ENCODE peak calls at places on chromosomes 13 and 19, in eight cellular contexts. S, A, G, I, U, B, E and J are unnamed samples. For H3K9me3 and H3K27me3, the result is how much of the 10 kb centered on the place peaks cover.

GRCh38 chr19:48480476-48481190 is 11.5 kb downstream of the CYTH2 start:
- DNase-seq in S (no peak), A (peak), G (peak), I (peak), U (peak), B (peak), E (no peak), J (peak)

GRCh38 chr13:103794526-103794925 is 728.3 kb upstream of the SLC10A2 start:
- DNase-seq in S (no peak), A (no peak), G (no peak), I (no peak), U (no peak), B (no peak), E (no peak), J (no peak)

GRCh38 chr19:48102870-48103751 is 7.5 kb downstream of the PLA2G4C start:
- DNase-seq in S (peak), A (no peak), G (peak), I (no peak), U (no peak), B (no peak), E (no peak), J (peak)

GRCh38 chr19:35851213-35852028 is 883 bp downstream of the NPHS1 start:
- DNase-seq in S (no peak), A (no peak), G (no peak), I (no peak), U (no peak), B (peak), E (no peak), J (no peak)

GRCh38 chr19:45074744-45075143 is 1.5 kb downstream of the ZNF296 start:
- DNase-seq in S (no peak), A (no peak), G (no peak), I (no peak), U (peak), B (no peak), E (no peak), J (no peak)

GRCh38 chr19:35883920-35884319 is 15.5 kb downstream of the APLP1 start:
- DNase-seq in S (no peak), A (no peak), G (no peak), I (no peak), U (no peak), B (no peak), E (no peak), J (no peak)

GRCh38 chr13:97125051-97125809 is 96.9 kb upstream of the MBNL2 start:
- DNase-seq in S (no peak), A (peak), G (peak), I (no peak), U (peak), B (peak), E (no peak), J (no peak)

GRCh38 chr13:28237944-28238343 is 99.6 kb downstream of the PAN3 start:
- DNase-seq in S (no peak), A (no peak), G (no peak), I (no peak), U (no peak), B (no peak), E (no peak), J (no peak)

GRCh38 chr13:30744056-30744684 is 8.8 kb downstream of the ALOX5AP start:
- DNase-seq in S (peak), A (peak), G (peak), I (no peak), U (peak), B (peak), E (no peak), J (peak)

GRCh38 chr13:22227895-22228294 is 557.0 kb downstream of the FGF9 start:
- DNase-seq in S (no peak), A (no peak), G (no peak), I (no peak), U (no peak), B (no peak), E (no peak), J (no peak)

GRCh38 chr19:55383789-55384575 is at the start of gene TMEM238:
- DNase-seq in S (peak), A (peak), G (peak), I (peak), U (peak), B (peak), E (no peak), J (peak)

GRCh38 chr19:15304140-15304705 is 28.1 kb downstream of the BRD4 start:
- DNase-seq in S (no peak), A (no peak), G (no peak), I (peak), U (peak), B (no peak), E (no peak), J (no peak)

GRCh38 chr13:66665991-66666390 is 564.1 kb downstream of the PCDH9 start:
- DNase-seq in S (no peak), A (no peak), G (peak), I (peak), U (peak), B (peak), E (peak), J (no peak)

GRCh38 chr13:113656831-113657671 is 947 bp downstream of the ATP4B start:
- DNase-seq in S (no peak), A (peak), G (no peak), I (peak), U (peak), B (peak), E (no peak), J (no peak)

GRCh38 chr13:63481334-63481733 is 2065.7 kb upstream of the PCDH20 start:
- DNase-seq in S (no peak), A (no peak), G (peak), I (no peak), U (no peak), B (no peak), E (no peak), J (no peak)

DNA sequence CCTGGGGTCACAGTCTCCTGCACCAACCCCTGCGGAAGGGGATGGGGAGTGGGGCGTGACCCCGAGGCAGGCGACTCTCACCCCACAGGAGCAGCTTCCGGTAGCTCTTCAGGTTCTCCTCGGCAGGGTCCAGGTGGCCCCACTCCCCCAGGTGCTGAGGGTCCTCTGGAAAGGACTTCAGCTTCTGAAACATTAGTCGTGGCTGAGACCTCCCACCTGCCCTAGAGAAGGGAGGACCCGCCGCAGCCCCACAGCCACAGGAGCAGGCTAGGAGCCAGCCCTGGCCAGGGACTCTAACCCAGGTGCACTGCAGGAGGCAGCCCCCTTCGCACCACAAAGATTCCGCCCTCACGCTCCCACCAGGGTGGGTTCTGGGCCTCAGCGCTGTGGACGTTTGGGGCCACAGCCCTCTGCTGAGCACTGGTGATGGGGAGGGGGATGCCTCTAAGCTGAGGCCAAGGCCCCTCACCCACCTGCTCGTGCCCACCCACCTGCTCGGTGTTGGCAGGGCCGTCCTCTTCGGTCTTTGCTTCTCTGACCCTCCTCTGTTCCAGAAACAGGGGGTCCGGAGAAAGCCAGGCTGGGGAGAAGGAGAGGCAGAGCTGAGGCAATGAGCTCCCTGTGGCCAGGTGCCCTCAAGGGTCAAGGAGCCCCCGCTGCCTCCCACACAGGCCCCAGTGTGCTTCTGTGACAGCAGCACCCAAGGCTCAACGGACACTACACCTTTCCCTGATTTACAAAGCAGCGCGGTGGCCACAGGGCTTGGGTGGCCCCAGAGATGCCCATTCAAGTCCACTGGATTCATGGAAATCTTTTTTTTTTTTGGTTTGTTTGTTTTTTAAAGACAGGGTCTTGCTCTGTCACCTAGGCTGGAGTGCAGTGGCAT is 11.0 kb downstream of the ZSCAN18 start:
- DNase-seq in S (no peak), A (no peak), G (no peak), I (no peak), U (no peak), B (no peak), E (no peak), J (no peak)
- H3K9me3 ChIP-seq in S (under half), A (under half), G (under half), I (half or more), U (under half), B (under half), E (half or more), J (under half)

DNA sequence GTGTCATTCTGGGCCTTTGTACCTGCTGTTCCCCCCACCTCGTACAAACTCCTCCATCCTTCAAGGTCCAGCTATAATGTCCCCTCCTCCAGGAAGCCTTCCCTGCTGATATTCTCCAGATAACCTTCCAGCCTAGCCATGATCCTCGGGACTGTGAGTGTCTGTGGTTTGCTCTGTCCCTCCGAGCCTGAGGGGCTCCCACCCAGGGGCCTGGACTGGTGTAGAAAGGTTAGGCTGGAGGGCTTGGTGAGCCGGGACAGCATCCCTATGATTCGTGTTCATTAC is 2.9 kb upstream of the COMP start:
- DNase-seq in S (no peak), A (no peak), G (no peak), I (no peak), U (peak), B (no peak), E (no peak), J (no peak)
- H3K27me3 ChIP-seq in S (half or more), A (under half), G (under half), I (half or more), U (under half), B (under half), E (half or more), J (under half)

GRCh38 chr19:23851966-23852365 is 62.7 kb upstream of the ZNF726 start:
- DNase-seq in S (no peak), A (no peak), G (no peak), I (no peak), U (no peak), B (no peak), E (no peak), J (no peak)
- H3K9me3 ChIP-seq in S (under half), A (under half), G (under half), I (under half), U (under half), B (under half), E (under half), J (under half)

GRCh38 chr13:40494513-40494912 is 171.9 kb downstream of the FOXO1 start:
- DNase-seq in S (no peak), A (no peak), G (peak), I (no peak), U (no peak), B (no peak), E (no peak), J (no peak)
- H3K27me3 ChIP-seq in S (under half), A (under half), G (under half), I (under half), U (under half), B (under half), E (under half), J (under half)

GRCh38 chr13:52447815-52448552 is 2.5 kb downstream of the VPS36 start:
- DNase-seq in S (no peak), A (no peak), G (no peak), I (no peak), U (no peak), B (no peak), E (no peak), J (no peak)
- H3K9me3 ChIP-seq in S (under half), A (under half), G (under half), I (under half), U (under half), B (under half), E (under half), J (under half)

GRCh38 chr13:20101467-20102316 is 59.2 kb downstream of the GJA3 start:
- DNase-seq in S (no peak), A (no peak), G (no peak), I (no peak), U (no peak), B (no peak), E (no peak), J (no peak)
- H3K27me3 ChIP-seq in S (under half), A (under half), G (under half), I (half or more), U (under half), B (under half), E (under half), J (under half)

DNA sequence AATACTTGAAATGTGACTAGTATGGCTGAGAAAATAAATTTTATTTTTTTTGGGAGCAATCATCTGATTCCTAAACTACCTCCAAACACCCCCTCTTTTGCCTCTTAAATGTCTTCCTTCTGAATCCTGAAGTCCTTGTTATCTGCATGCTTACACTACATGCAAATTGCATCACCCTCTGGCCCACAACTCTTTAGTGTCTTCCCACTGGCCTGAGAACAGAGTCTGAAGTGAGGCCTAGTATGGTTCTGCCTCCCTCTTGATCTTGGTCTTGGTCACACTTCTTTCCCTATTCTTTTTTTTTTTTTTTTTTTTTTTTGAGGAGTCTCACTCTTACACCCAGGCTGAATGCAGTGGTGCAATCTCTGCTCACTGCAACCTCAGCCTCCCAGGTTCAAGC is 4.8 kb downstream of the ZNF558 start:
- DNase-seq in S (no peak), A (no peak), G (no peak), I (no peak), U (no peak), B (no peak), E (no peak), J (no peak)
- H3K9me3 ChIP-seq in S (under half), A (under half), G (under half), I (under half), U (under half), B (under half), E (under half), J (under half)

GRCh38 chr19:10899171-10899653 is 27.9 kb downstream of the CARM1 start:
- DNase-seq in S (no peak), A (no peak), G (no peak), I (peak), U (no peak), B (peak), E (no peak), J (no peak)

GRCh38 chr19:10896851-10897526 is 25.6 kb downstream of the CARM1 start:
- DNase-seq in S (no peak), A (no peak), G (no peak), I (no peak), U (no peak), B (no peak), E (peak), J (no peak)

GRCh38 chr19:10895363-10895762 is 24.0 kb downstream of the CARM1 start:
- DNase-seq in S (no peak), A (no peak), G (no peak), I (no peak), U (no peak), B (no peak), E (no peak), J (no peak)

GRCh38 chr19:10895920-10896319 is 24.6 kb downstream of the CARM1 start:
- DNase-seq in S (no peak), A (no peak), G (no peak), I (no peak), U (no peak), B (no peak), E (no peak), J (no peak)

DNA sequence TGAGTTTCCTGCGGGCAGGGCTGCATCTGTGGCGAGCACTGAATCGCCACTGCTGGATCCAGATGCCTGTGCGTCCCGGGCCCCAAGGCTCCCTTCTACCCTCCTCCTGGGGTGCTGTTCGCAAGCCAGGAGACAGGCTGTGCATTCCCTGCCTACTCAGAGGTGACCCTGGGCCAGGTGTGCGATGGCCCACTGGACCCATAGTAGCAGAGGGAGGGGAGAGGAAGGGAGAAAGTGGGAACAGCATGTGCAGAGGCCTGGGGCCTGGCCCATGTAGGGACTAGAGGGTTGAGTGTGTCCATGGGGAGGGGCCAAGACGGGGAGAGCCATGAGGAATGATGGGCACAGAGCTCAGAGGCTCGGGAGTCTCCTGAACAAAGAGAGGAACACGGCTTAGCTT is 27.3 kb downstream of the CARM1 start:
- DNase-seq in S (no peak), A (no peak), G (no peak), I (no peak), U (no peak), B (no peak), E (no peak), J (no peak)
- H3K27me3 ChIP-seq in S (under half), A (under half), G (under half), I (under half), U (under half), B (under half), E (under half), J (under half)

GRCh38 chr19:53290758-53291549 is 23.4 kb upstream of the VN1R4 start:
- DNase-seq in S (no peak), A (no peak), G (no peak), I (no peak), U (no peak), B (no peak), E (no peak), J (no peak)
- H3K9me3 ChIP-seq in S (under half), A (under half), G (under half), I (under half), U (under half), B (under half), E (under half), J (under half)

GRCh38 chr19:1527650-1528309 is 3.9 kb downstream of the PLK5 start:
- DNase-seq in S (no peak), A (no peak), G (no peak), I (no peak), U (peak), B (no peak), E (no peak), J (no peak)

GRCh38 chr19:1524972-1525325 is 1.1 kb downstream of the PLK5 start:
- DNase-seq in S (no peak), A (no peak), G (no peak), I (no peak), U (peak), B (no peak), E (no peak), J (no peak)

GRCh38 chr19:1526979-1527649 is 3.2 kb downstream of the PLK5 start:
- DNase-seq in S (no peak), A (no peak), G (no peak), I (no peak), U (peak), B (no peak), E (no peak), J (no peak)

GRCh38 chr19:1525343-1525742 is 1.5 kb downstream of the PLK5 start:
- DNase-seq in S (no peak), A (no peak), G (no peak), I (no peak), U (peak), B (no peak), E (no peak), J (no peak)

GRCh38 chr19:1526066-1526778 is 2.3 kb downstream of the PLK5 start:
- DNase-seq in S (no peak), A (no peak), G (no peak), I (no peak), U (peak), B (no peak), E (no peak), J (no peak)
- H3K27me3 ChIP-seq in S (half or more), A (under half), G (under half), I (half or more), U (under half), B (under half), E (under half), J (under half)